ENCODE peak calls at places on chromosomes 4 and X, in six cellular contexts. F is sigmoid colon; A is NCI-H1092 treated with DMSO at 0.1 percent for 48 hours; S is stimulated activated naive CD8-positive, alpha-beta T cell treated with anti-CD3 and anti-CD28 coated beads, Interleukin-15, Interleukin-2, amounts not matched to agents 100 U/mL and 50 U/mL, for 24 hours; V is EL; B is NCI-H187 treated with DMSO at 0.1 percent for 48 hours. D is an unnamed sample.

GRCh38 chr4:127632420-127633403 is at the start of gene INTU:
- DNase-seq in F (peak), A (peak), S (peak), V (peak), B (peak), D (peak)

GRCh38 chrX:34918856-34919255 is 23.7 kb upstream of the FAM47B start:
- DNase-seq in F (no peak), A (peak), S (no peak), V (peak), B (no peak), D (peak)

GRCh38 chr4:147581601-147582350 is 35.4 kb upstream of the TMEM184C start:
- DNase-seq in F (no peak), A (no peak), S (no peak), V (peak), B (no peak), D (no peak)

GRCh38 chr4:948936-949300 is 16.7 kb downstream of the TMEM175 start:
- DNase-seq in F (peak), A (no peak), S (no peak), V (no peak), B (no peak), D (no peak)

GRCh38 chrX:153818571-153819397 is 11.6 kb downstream of the PDZD4 start:
- DNase-seq in F (no peak), A (peak), S (peak), V (peak), B (no peak), D (no peak)

GRCh38 chrX:37712458-37712857 is 26.9 kb downstream of the XK start:
- DNase-seq in F (no peak), A (no peak), S (no peak), V (no peak), B (no peak), D (no peak)

GRCh38 chr4:15506464-15506863 is 36.8 kb downstream of the CC2D2A start:
- DNase-seq in F (no peak), A (no peak), S (no peak), V (peak), B (no peak), D (no peak)

GRCh38 chr4:51859476-51860032 is 16.6 kb downstream of the DCUN1D4 start:
- DNase-seq in F (no peak), A (no peak), S (no peak), V (no peak), B (no peak), D (no peak)

GRCh38 chrX:84956304-84956703 is 47.4 kb upstream of the APOOL start:
- DNase-seq in F (no peak), A (no peak), S (no peak), V (no peak), B (no peak), D (no peak)

GRCh38 chr4:126242679-126243390 is 928.1 kb downstream of the FAT4 start:
- DNase-seq in F (no peak), A (no peak), S (no peak), V (no peak), B (no peak), D (no peak)

GRCh38 chr4:10030946-10031662 is 9.8 kb upstream of the SLC2A9 start:
- DNase-seq in F (no peak), A (no peak), S (no peak), V (no peak), B (no peak), D (no peak)

GRCh38 chr4:89469930-89470375 is 162.4 kb upstream of the GPRIN3 start:
- DNase-seq in F (no peak), A (no peak), S (no peak), V (peak), B (no peak), D (peak)

GRCh38 chrX:54807524-54808108 is at the start of gene MAGED2:
- DNase-seq in F (no peak), A (peak), S (peak), V (no peak), B (no peak), D (no peak)

GRCh38 chrX:858542-859078 is 228.0 kb downstream of the SHOX start:
- DNase-seq in F (no peak), A (no peak), S (no peak), V (no peak), B (no peak), D (no peak)

GRCh38 chr4:159108124-159108523 is 5.2 kb downstream of the RAPGEF2 start:
- DNase-seq in F (no peak), A (no peak), S (no peak), V (no peak), B (no peak), D (no peak)